ENCODE peak calls at places on chromosomes 6 and 20, in seven cellular contexts. L is naive thymus-derived CD4-positive, alpha-beta T cell; R is PC-9; M is neural progenitor cell; B is SJSA1; N is gastrocnemius medialis; A is mesendoderm. O is an unnamed sample. For H3K4me1, the result is how much of the 10 kb centered on the place peaks cover.

GRCh38 chr6:137002505-137002904 is 42.3 kb downstream of the IL20RA start:
- DNase-seq in M (no peak), B (no peak), A (no peak), L (no peak), R (peak), N (no peak), O (no peak)

GRCh38 chr20:51348866-51349265 is 193.7 kb downstream of the NFATC2 start:
- DNase-seq in R (no peak), L (no peak), B (no peak), M (no peak), A (no peak), N (no peak), O (no peak)

GRCh38 chr6:131042664-131043063 is 20.4 kb downstream of the EPB41L2 start:
- DNase-seq in A (no peak), R (no peak), L (no peak), M (no peak), B (no peak), N (no peak), O (no peak)

GRCh38 chr20:50558483-50558925 is 48.3 kb downstream of the PTPN1 start:
- DNase-seq in M (no peak), B (peak), L (no peak), A (peak), R (peak), N (no peak), O (no peak)

GRCh38 chr20:32538526-32538918 is 46.6 kb downstream of the NOL4L start:
- DNase-seq in R (peak), N (no peak), B (no peak), M (no peak), L (peak), A (peak), O (peak)

GRCh38 chr6:34586327-34587040 is 30.4 kb upstream of the SPDEF start:
- DNase-seq in L (no peak), B (no peak), M (no peak), N (no peak), A (no peak), R (no peak), O (no peak)

GRCh38 chr6:71345505-71345904 is 56.9 kb downstream of the OGFRL1 start:
- DNase-seq in A (no peak), B (no peak), M (no peak), R (no peak), N (no peak), L (no peak), O (no peak)

GRCh38 chr6:72622094-72622540 is 253 bp downstream of the KCNQ5 start:
- DNase-seq in B (no peak), A (peak), N (no peak), R (peak), L (peak), M (peak), O (peak)

GRCh38 chr20:37071481-37071911 is 24.3 kb downstream of the RBL1 start:
- DNase-seq in L (no peak), M (no peak), B (no peak), R (no peak), A (peak), N (no peak), O (no peak)

GRCh38 chr20:51195419-51195901 is 172.6 kb upstream of the KCNG1 start:
- DNase-seq in L (no peak), R (peak), M (no peak), A (no peak), N (no peak), B (no peak), O (no peak)

GRCh38 chr6:169428532-169428931 is 174.9 kb upstream of the THBS2 start:
- DNase-seq in L (no peak), B (no peak), M (peak), A (peak), R (no peak), N (no peak), O (no peak)

GRCh38 chr6:159981591-159982245 is 12.8 kb downstream of the IGF2R start:
- DNase-seq in R (no peak), B (peak), A (no peak), M (no peak), L (no peak), N (no peak), O (no peak)

GRCh38 chr20:1434571-1435336 is 31.9 kb downstream of the NSFL1C start:
- DNase-seq in R (no peak), N (no peak), A (peak), B (peak), M (no peak), L (peak), O (no peak)

GRCh38 chr6:149963212-149963461 is 606 bp upstream of the ULBP1 start:
- DNase-seq in M (no peak), A (peak), L (no peak), R (peak), N (no peak), B (no peak), O (no peak)

DNA sequence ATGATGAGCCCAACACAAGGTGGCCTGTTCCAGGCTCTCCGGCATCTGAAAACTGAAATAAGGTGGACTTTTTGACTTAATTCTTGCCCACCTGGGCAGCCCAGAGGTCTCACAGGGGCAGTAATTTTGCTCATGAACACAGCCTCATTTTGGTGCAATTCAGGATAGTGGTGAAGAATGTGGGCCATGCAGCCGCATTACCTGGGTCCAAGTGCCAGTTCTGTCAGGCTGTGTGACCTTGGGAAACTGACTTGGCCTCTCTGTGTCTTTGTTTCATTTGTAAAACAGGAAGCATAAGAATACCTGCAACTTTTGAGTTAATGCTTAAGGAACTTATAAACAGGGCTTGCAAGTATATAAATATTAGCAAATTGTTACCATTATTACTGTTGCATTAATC is 5.6 kb downstream of the PREX1 start:
- DNase-seq in B (no peak), M (no peak), R (no peak), L (no peak), N (no peak), A (no peak), O (no peak)
- H3K4me1 ChIP-seq in B (half or more), M (under half), R (under half), L (half or more), N (under half), A (under half), O (under half)

GRCh38 chr20:17678295-17678694 is 3.7 kb downstream of the RRBP1 start:
- DNase-seq in N (no peak), B (no peak), L (no peak), M (no peak), A (no peak), R (no peak), O (no peak)

GRCh38 chr20:17680836-17681740 is 954 bp downstream of the RRBP1 start:
- DNase-seq in A (peak), R (peak), L (peak), M (peak), N (peak), B (peak), O (peak)

GRCh38 chr20:17678886-17679285 is 3.2 kb downstream of the RRBP1 start:
- DNase-seq in N (no peak), B (no peak), R (no peak), L (no peak), M (no peak), A (no peak), O (no peak)

GRCh38 chr20:17680128-17680835 is 1.8 kb downstream of the RRBP1 start:
- DNase-seq in R (peak), B (peak), M (peak), N (peak), A (peak), L (no peak), O (peak)

DNA sequence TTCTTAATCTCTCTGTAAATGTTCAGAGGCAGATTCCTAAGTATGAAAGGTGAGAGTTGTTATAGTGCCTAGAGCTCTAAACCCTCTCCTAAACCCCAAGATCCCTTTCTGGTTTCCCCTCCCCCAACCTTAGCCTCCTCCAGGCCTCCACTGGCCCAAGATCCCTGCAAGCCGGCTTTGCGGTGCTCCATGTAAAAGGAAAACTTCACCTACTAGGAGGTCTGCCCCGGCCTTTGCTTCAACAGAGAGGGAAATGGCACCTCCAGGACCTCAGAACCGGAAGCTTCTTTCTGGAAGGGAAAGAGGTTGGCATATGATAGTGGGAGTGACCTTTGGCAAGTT is 2.3 kb downstream of the RRBP1 start:
- DNase-seq in M (peak), B (no peak), N (no peak), L (no peak), R (no peak), A (no peak), O (no peak)
- H3K27ac ChIP-seq in M (no peak), B (peak), N (peak), L (peak), R (peak), A (peak), O (peak)

DNA sequence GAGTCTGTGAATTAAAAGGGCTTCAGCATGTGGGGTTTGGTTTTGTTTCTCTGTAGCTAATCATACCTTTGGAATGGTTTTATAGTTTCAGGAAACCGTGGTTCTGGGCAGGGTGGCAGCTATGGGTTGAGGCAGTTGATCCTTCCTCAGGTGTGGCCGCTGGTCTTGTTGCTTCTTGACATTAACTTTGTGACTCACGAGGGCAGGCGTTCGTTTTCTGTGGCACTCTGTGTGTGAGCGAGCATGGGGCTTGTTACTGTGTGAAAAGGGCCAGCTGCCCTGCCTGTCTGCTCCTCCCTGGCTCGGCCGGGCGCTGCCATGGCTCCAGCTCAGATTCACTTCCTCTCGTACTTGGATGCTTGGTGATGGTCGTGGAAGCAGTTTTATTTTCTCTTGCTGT is 16.2 kb downstream of the DNAJC5 start:
- DNase-seq in B (no peak), N (peak), A (no peak), R (peak), M (no peak), L (no peak), O (no peak)
- H3K4me1 ChIP-seq in B (under half), N (under half), A (under half), R (under half), M (under half), L (under half), O (under half)

GRCh38 chr6:6661191-6661590 is 72.7 kb downstream of the LY86 start:
- DNase-seq in A (no peak), M (no peak), L (no peak), R (no peak), B (no peak), N (no peak), O (no peak)
- H3K27ac ChIP-seq in A (no peak), M (no peak), L (no peak), R (no peak), B (no peak), N (no peak), O (no peak)

O was measured in right cardiac atrium.